ENCODE peak calls at places on chromosomes 5 and 9, in five cellular contexts. Y, N, Z, H and G are unnamed samples.

GRCh38 chr5:15502208-15502607 is 2.2 kb downstream of the FBXL7 start:
- DNase-seq in Y (no peak), N (no peak), Z (no peak), H (no peak), G (no peak)

GRCh38 chr9:90423661-90424193 is 218.9 kb downstream of the DIRAS2 start:
- DNase-seq in Y (no peak), N (no peak), Z (no peak), H (no peak), G (no peak)

GRCh38 chr5:92505145-92505544 is 1075.9 kb downstream of the NR2F1-AS1 start:
- DNase-seq in Y (no peak), N (no peak), Z (no peak), H (no peak), G (no peak)

GRCh38 chr9:137006116-137007003 is 10.0 kb upstream of the CLIC3 start:
- DNase-seq in Y (no peak), N (no peak), Z (no peak), H (no peak), G (no peak)

GRCh38 chr9:122131401-122131921 is 28.1 kb downstream of the NDUFA8 start:
- DNase-seq in Y (no peak), N (no peak), Z (peak; percentile 45), H (no peak), G (no peak)

GRCh38 chr9:81596671-81597426 is 92.5 kb downstream of the TLE1 start:
- DNase-seq in Y (no peak), N (no peak), Z (no peak), H (no peak), G (no peak)

GRCh38 chr5:154482528-154483449 is 4.8 kb upstream of the HAND1 start:
- DNase-seq in Y (no peak), N (no peak), Z (no peak), H (no peak), G (no peak)

GRCh38 chr5:163612358-163613149 is 107.1 kb downstream of the MAT2B start:
- DNase-seq in Y (no peak), N (peak; percentile 41), Z (peak; percentile 41), H (no peak), G (peak; percentile 49)

GRCh38 chr5:77781076-77781475 is 4.9 kb upstream of the TBCA start:
- DNase-seq in Y (no peak), N (no peak), Z (no peak), H (no peak), G (no peak)

GRCh38 chr9:15509931-15510788 is 610 bp downstream of the PSIP1 start:
- DNase-seq in Y (peak; percentile 59), N (no peak), Z (peak; percentile 47), H (no peak), G (peak; percentile 29)

GRCh38 chr5:142426676-142427364 is 102.0 kb upstream of the SPRY4 start:
- DNase-seq in Y (no peak), N (no peak), Z (no peak), H (no peak), G (no peak)

GRCh38 chr5:142151436-142152382 is 43.1 kb downstream of the NDFIP1 start:
- DNase-seq in Y (peak; percentile 34), N (peak; percentile 45), Z (peak; percentile 69), H (no peak), G (no peak)

GRCh38 chr5:132280371-132281240 is 13.6 kb upstream of the SLC22A4 start:
- DNase-seq in Y (no peak), N (no peak), Z (no peak), H (no peak), G (no peak)

GRCh38 chr9:6873862-6874261 is 116.1 kb downstream of the KDM4C start:
- DNase-seq in Y (no peak), N (no peak), Z (peak; percentile 40), H (no peak), G (no peak)